ENCODE peak calls at places on chromosomes 12 and 14, in seven cellular contexts. One of them, this sample, is unnamed.

GRCh38 chr14:91255820-91256219 is 11.3 kb upstream of the GPR68 start:
- DNase-seq in SK-N-SH: no peak
- DNase-seq in WTC11: no peak
- DNase-seq in H1: no peak
- DNase-seq in GM12878: no peak
- DNase-seq in A549: no peak
- DNase-seq in K562: no peak
- DNase-seq in this sample: no peak

GRCh38 chr14:66724996-66725395 is 217.0 kb downstream of the GPHN start:
- DNase-seq in SK-N-SH: no peak
- DNase-seq in K562: no peak
- DNase-seq in WTC11: no peak
- DNase-seq in GM12878: no peak
- DNase-seq in H1: no peak
- DNase-seq in A549: no peak
- DNase-seq in this sample: no peak

GRCh38 chr12:99024191-99024590 is 379.1 kb downstream of the APAF1 start:
- DNase-seq in H1: no peak
- DNase-seq in A549: no peak
- DNase-seq in GM12878: no peak
- DNase-seq in WTC11: no peak
- DNase-seq in SK-N-SH: no peak
- DNase-seq in K562: no peak
- DNase-seq in this sample: no peak

GRCh38 chr12:56629459-56630179 is 507 bp downstream of the BAZ2A start:
- DNase-seq in K562: peak; percentile 62
- DNase-seq in GM12878: no peak
- DNase-seq in SK-N-SH: peak; percentile 67
- DNase-seq in A549: peak; percentile 43
- DNase-seq in WTC11: no peak
- DNase-seq in H1: peak; percentile 52
- DNase-seq in this sample: no peak

GRCh38 chr12:68953536-68953935 is 20.6 kb upstream of the CPM start:
- DNase-seq in WTC11: no peak
- DNase-seq in H1: no peak
- DNase-seq in SK-N-SH: no peak
- DNase-seq in K562: no peak
- DNase-seq in GM12878: no peak
- DNase-seq in A549: no peak
- DNase-seq in this sample: no peak

GRCh38 chr12:55700255-55701018 is 7.3 kb downstream of the ITGA7 start:
- DNase-seq in A549: no peak
- DNase-seq in WTC11: no peak
- DNase-seq in H1: no peak
- DNase-seq in GM12878: no peak
- DNase-seq in SK-N-SH: peak; percentile 53
- DNase-seq in K562: no peak
- DNase-seq in this sample: peak; percentile 39

GRCh38 chr12:92138144-92138543 is 7.5 kb downstream of the BTG1 start:
- DNase-seq in GM12878: no peak
- DNase-seq in WTC11: no peak
- DNase-seq in H1: no peak
- DNase-seq in SK-N-SH: no peak
- DNase-seq in A549: no peak
- DNase-seq in K562: no peak
- DNase-seq in this sample: no peak

GRCh38 chr14:85596562-85596961 is 66.6 kb downstream of the FLRT2 start:
- DNase-seq in WTC11: no peak
- DNase-seq in GM12878: no peak
- DNase-seq in A549: no peak
- DNase-seq in H1: no peak
- DNase-seq in K562: no peak
- DNase-seq in SK-N-SH: no peak
- DNase-seq in this sample: no peak

GRCh38 chr14:100547633-100548294 is 39.5 kb downstream of the BEGAIN start:
- DNase-seq in GM12878: no peak
- DNase-seq in A549: no peak
- DNase-seq in K562: no peak
- DNase-seq in WTC11: no peak
- DNase-seq in SK-N-SH: no peak
- DNase-seq in H1: no peak
- DNase-seq in this sample: peak; percentile 21

GRCh38 chr12:124456652-124457152 is 110.7 kb downstream of the NCOR2 start:
- DNase-seq in K562: no peak
- DNase-seq in H1: no peak
- DNase-seq in A549: no peak
- DNase-seq in GM12878: no peak
- DNase-seq in WTC11: no peak
- DNase-seq in SK-N-SH: no peak
- DNase-seq in this sample: no peak

GRCh38 chr12:90575995-90576394 is 379.0 kb downstream of the CCER1 start:
- DNase-seq in K562: no peak
- DNase-seq in SK-N-SH: no peak
- DNase-seq in H1: no peak
- DNase-seq in GM12878: no peak
- DNase-seq in WTC11: no peak
- DNase-seq in A549: no peak
- DNase-seq in this sample: no peak

GRCh38 chr14:105430535-105430934 is 10.9 kb downstream of the MTA1 start:
- DNase-seq in K562: no peak
- DNase-seq in SK-N-SH: no peak
- DNase-seq in A549: no peak
- DNase-seq in WTC11: no peak
- DNase-seq in H1: no peak
- DNase-seq in GM12878: no peak
- DNase-seq in this sample: peak; percentile 66

GRCh38 chr12:63991036-63991547 is 146.6 kb downstream of the SRGAP1 start:
- DNase-seq in SK-N-SH: no peak
- DNase-seq in H1: no peak
- DNase-seq in GM12878: no peak
- DNase-seq in K562: no peak
- DNase-seq in A549: no peak
- DNase-seq in WTC11: no peak
- DNase-seq in this sample: peak; percentile 48

GRCh38 chr14:52413729-52414453 is 99.8 kb downstream of the PTGER2 start:
- DNase-seq in SK-N-SH: no peak
- DNase-seq in WTC11: no peak
- DNase-seq in H1: no peak
- DNase-seq in GM12878: no peak
- DNase-seq in A549: no peak
- DNase-seq in K562: no peak
- DNase-seq in this sample: peak; percentile 65

GRCh38 chr14:29927596-29928341 is at the start of gene PRKD1:
- DNase-seq in K562: peak; percentile 70
- DNase-seq in A549: peak; percentile 65
- DNase-seq in H1: peak; percentile 81
- DNase-seq in GM12878: no peak
- DNase-seq in SK-N-SH: peak; percentile 83
- DNase-seq in WTC11: peak; percentile 70
- DNase-seq in this sample: peak; percentile 62

GRCh38 chr14:45261209-45261608 is 8.2 kb upstream of the MIS18BP1 start:
- DNase-seq in K562: no peak
- DNase-seq in A549: no peak
- DNase-seq in H1: no peak
- DNase-seq in GM12878: no peak
- DNase-seq in SK-N-SH: no peak
- DNase-seq in WTC11: no peak
- DNase-seq in this sample: peak; percentile 27

GRCh38 chr14:76539130-76539529 is 163.2 kb downstream of the ESRRB start:
- DNase-seq in WTC11: no peak
- DNase-seq in A549: no peak
- DNase-seq in H1: no peak
- DNase-seq in K562: no peak
- DNase-seq in GM12878: no peak
- DNase-seq in SK-N-SH: no peak
- DNase-seq in this sample: no peak

GRCh38 chr14:63614964-63615363 is 26.7 kb downstream of the WDR89 start:
- DNase-seq in GM12878: no peak
- DNase-seq in H1: no peak
- DNase-seq in WTC11: no peak
- DNase-seq in A549: no peak
- DNase-seq in K562: no peak
- DNase-seq in SK-N-SH: no peak
- DNase-seq in this sample: peak; percentile 67

GRCh38 chr14:61462566-61463195 is 141.3 kb downstream of the PRKCH start:
- DNase-seq in H1: peak; percentile 45
- DNase-seq in A549: no peak
- DNase-seq in GM12878: no peak
- DNase-seq in WTC11: no peak
- DNase-seq in K562: no peak
- DNase-seq in SK-N-SH: peak; percentile 70
- DNase-seq in this sample: peak; percentile 83

GRCh38 chr14:20683125-20683895 is 1.1 kb upstream of the RNASE4 start:
- DNase-seq in GM12878: peak; percentile 96
- DNase-seq in SK-N-SH: peak; percentile 50
- DNase-seq in WTC11: peak; percentile 83
- DNase-seq in K562: peak; percentile 49
- DNase-seq in H1: peak; percentile 88
- DNase-seq in A549: peak; percentile 72
- DNase-seq in this sample: peak; percentile 94

GRCh38 chr12:121448771-121449315 is 48.9 kb downstream of the RNF34 start:
- DNase-seq in WTC11: no peak
- DNase-seq in K562: no peak
- DNase-seq in SK-N-SH: no peak
- DNase-seq in H1: no peak
- DNase-seq in A549: no peak
- DNase-seq in GM12878: no peak
- DNase-seq in this sample: no peak

DNA sequence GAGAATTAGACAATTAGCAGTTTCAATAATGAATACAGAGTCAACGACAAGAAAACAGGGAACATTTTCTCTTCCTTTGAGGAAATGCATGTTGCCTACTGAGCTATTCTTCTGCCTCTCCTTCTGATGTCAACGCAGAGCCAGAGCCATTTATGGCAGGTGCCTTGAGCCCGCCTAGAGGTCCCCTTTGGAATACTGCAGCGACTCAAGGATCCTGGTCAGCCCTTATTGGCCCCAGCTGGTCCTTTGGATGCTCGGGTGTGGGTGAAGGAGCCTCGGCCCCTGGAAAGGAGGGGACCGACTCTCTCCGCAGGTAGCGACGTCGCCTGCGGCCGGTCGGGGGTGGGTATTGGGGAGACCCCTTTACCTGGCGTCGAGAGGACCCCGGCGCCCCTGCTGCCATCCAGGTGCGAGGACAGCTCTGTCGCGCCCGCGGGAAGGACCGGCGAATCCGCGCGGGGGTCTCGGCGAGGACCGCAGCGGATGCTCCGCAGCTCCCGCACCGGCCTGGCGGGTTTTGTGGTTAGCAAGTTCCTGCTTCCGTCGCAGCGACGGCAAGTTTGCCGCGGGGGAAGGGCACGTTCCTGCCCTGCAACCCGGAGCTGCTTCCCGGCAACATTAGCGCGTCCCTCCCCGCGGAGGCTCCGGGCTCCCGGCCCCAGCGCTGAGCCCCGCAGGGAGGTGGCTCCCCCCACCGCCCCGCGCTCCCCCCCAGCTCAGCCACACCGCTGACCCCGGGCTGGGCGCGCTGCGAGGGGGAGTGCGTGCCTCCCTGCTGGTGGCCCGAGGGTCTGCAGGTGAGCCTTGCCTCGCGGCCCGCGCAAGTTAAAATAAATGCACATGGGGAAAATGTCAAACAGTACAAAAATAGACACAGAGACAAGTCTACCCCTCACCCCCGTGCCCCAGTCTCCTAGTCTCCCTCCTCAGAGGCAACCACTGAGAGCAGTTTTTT is at the start of gene MANSC1:
- DNase-seq in K562: peak; percentile 67
- DNase-seq in A549: peak; percentile 58
- DNase-seq in SK-N-SH: peak; percentile 89
- DNase-seq in GM12878: no peak
- DNase-seq in H1: peak; percentile 82
- DNase-seq in WTC11: peak; percentile 71
- DNase-seq in this sample: peak; percentile 28
- TF ChIP-seq USF2 in K562: no peak
- TF ChIP-seq USF2 in A549: no peak
- TF ChIP-seq USF2 in SK-N-SH: no peak
- TF ChIP-seq USF2 in GM12878: no peak
- TF ChIP-seq USF2 in H1: peak; percentile 11
- TF ChIP-seq USF2 in WTC11: no peak
- TF ChIP-seq USF2 in this sample: no peak

DNA sequence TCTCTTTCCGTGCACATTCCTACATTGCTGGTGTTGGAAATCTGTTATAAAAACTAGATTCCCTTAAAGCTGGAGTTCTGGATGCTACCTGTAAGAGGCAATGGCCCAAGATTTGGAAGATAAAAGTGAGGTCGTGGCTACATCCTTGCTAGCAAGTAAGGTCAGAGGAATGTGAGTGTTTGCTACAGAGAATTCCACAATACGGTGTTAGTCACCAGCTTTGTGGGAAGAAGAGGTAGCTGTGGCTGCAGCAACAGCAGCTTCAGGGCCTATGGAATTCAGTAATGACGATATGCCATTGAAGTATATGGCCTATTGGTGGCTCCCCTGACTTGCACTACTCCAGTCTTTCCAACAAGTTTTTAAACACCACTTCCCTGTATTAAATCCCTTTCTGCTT is 227.7 kb upstream of the TMEM260 start:
- DNase-seq in WTC11: no peak
- DNase-seq in H1: no peak
- DNase-seq in K562: no peak
- DNase-seq in GM12878: no peak
- DNase-seq in SK-N-SH: no peak
- DNase-seq in A549: no peak
- DNase-seq in this sample: peak; percentile 92
- TF ChIP-seq USF2 in WTC11: no peak
- TF ChIP-seq USF2 in H1: no peak
- TF ChIP-seq USF2 in K562: no peak
- TF ChIP-seq USF2 in GM12878: no peak
- TF ChIP-seq USF2 in SK-N-SH: no peak
- TF ChIP-seq USF2 in A549: no peak
- TF ChIP-seq USF2 in this sample: no peak

GRCh38 chr14:74504412-74504811 is 10.8 kb downstream of the ISCA2 start:
- DNase-seq in SK-N-SH: no peak
- DNase-seq in WTC11: no peak
- DNase-seq in H1: no peak
- DNase-seq in A549: no peak
- DNase-seq in K562: no peak
- DNase-seq in GM12878: no peak
- DNase-seq in this sample: no peak
- TF ChIP-seq USF2 in SK-N-SH: no peak
- TF ChIP-seq USF2 in WTC11: no peak
- TF ChIP-seq USF2 in H1: no peak
- TF ChIP-seq USF2 in A549: no peak
- TF ChIP-seq USF2 in K562: no peak
- TF ChIP-seq USF2 in GM12878: no peak
- TF ChIP-seq USF2 in this sample: no peak

DNA sequence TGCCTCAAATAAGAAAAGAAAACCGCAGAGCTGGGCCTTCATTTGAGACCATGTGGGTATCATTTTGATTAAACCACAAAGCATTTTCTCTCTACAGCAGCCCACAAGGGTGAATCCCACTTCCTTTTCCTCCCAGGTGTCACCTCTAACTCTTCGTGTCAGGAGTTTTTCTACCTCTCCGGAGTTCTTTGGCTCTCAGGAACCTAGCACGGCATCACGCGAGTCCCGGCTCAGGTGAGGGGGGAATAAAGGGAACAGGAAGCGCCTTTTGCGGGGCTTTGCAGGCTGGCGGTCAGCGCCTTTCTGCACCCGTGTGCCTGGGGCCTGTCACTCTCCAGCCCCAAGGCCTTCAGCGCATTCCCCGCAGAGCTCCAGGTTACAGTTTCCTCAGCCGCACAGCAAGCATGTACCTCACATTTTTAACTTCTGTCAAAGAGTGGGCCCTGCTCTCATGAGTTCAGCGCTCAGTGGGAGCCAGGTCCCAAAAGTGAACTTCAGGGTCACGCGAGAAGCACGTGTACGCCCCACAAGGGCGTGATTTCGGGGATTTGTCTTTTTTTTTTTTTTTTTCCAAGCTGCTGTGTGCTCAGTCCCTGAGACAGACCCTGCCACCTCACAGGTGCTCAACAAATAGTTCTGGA is 740 bp upstream of the PRPF40B start:
- DNase-seq in A549: peak; percentile 60
- DNase-seq in WTC11: peak; percentile 38
- DNase-seq in GM12878: peak; percentile 55
- DNase-seq in SK-N-SH: no peak
- DNase-seq in H1: peak; percentile 66
- DNase-seq in K562: no peak
- DNase-seq in this sample: peak; percentile 3
- TF ChIP-seq USF2 in A549: no peak
- TF ChIP-seq USF2 in WTC11: no peak
- TF ChIP-seq USF2 in GM12878: no peak
- TF ChIP-seq USF2 in SK-N-SH: no peak
- TF ChIP-seq USF2 in H1: no peak
- TF ChIP-seq USF2 in K562: no peak
- TF ChIP-seq USF2 in this sample: peak; percentile 63